ENCODE peak calls at places on chromosomes 1 and 21, in six cellular contexts. One of them, this sample, is unnamed. For H3K9me3, the result is how much of the 10 kb centered on the place peaks cover.

GRCh38 chr21:27371688-27372331 is 404.9 kb upstream of the ADAMTS5 start:
- DNase-seq in PC-3: no peak
- DNase-seq in Caco-2: no peak
- DNase-seq in NT2/D1: no peak
- DNase-seq in neuronal stem cell: no peak
- DNase-seq in IMR-90: peak
- DNase-seq in this sample: no peak

GRCh38 chr1:10399487-10399917 is 638 bp downstream of the PGD start:
- DNase-seq in PC-3: no peak
- DNase-seq in Caco-2: no peak
- DNase-seq in NT2/D1: no peak
- DNase-seq in neuronal stem cell: no peak
- DNase-seq in IMR-90: peak
- DNase-seq in this sample: peak

GRCh38 chr1:89873757-89874156 is 52.9 kb downstream of the LRRC8D start:
- DNase-seq in PC-3: no peak
- DNase-seq in Caco-2: no peak
- DNase-seq in NT2/D1: no peak
- DNase-seq in neuronal stem cell: no peak
- DNase-seq in IMR-90: peak
- DNase-seq in this sample: no peak

GRCh38 chr1:66265796-66266195 is 268.2 kb upstream of the SGIP1 start:
- DNase-seq in PC-3: no peak
- DNase-seq in Caco-2: no peak
- DNase-seq in NT2/D1: no peak
- DNase-seq in neuronal stem cell: no peak
- DNase-seq in IMR-90: no peak
- DNase-seq in this sample: peak

GRCh38 chr21:45590726-45591618 is 48.7 kb upstream of the SLC19A1 start:
- DNase-seq in PC-3: peak
- DNase-seq in Caco-2: peak
- DNase-seq in NT2/D1: no peak
- DNase-seq in neuronal stem cell: no peak
- DNase-seq in IMR-90: no peak
- DNase-seq in this sample: no peak

GRCh38 chr1:29677028-29678024 is 441.0 kb downstream of the PTPRU start:
- DNase-seq in PC-3: no peak
- DNase-seq in Caco-2: no peak
- DNase-seq in NT2/D1: no peak
- DNase-seq in neuronal stem cell: no peak
- DNase-seq in IMR-90: no peak
- DNase-seq in this sample: no peak

GRCh38 chr1:41361495-41362356 is 492 bp downstream of the FOXO6 start:
- DNase-seq in PC-3: no peak
- DNase-seq in Caco-2: no peak
- DNase-seq in NT2/D1: no peak
- DNase-seq in neuronal stem cell: no peak
- DNase-seq in IMR-90: no peak
- DNase-seq in this sample: no peak

GRCh38 chr1:156394835-156395461 is 25.9 kb downstream of the RHBG start:
- DNase-seq in PC-3: peak
- DNase-seq in Caco-2: peak
- DNase-seq in NT2/D1: no peak
- DNase-seq in neuronal stem cell: no peak
- DNase-seq in IMR-90: no peak
- DNase-seq in this sample: no peak

GRCh38 chr1:207691814-207692213 is 46.9 kb downstream of the CR1L start:
- DNase-seq in PC-3: peak
- DNase-seq in Caco-2: no peak
- DNase-seq in NT2/D1: no peak
- DNase-seq in neuronal stem cell: no peak
- DNase-seq in IMR-90: no peak
- DNase-seq in this sample: peak

GRCh38 chr1:94612081-94612480 is 70.5 kb upstream of the F3 start:
- DNase-seq in PC-3: peak
- DNase-seq in Caco-2: no peak
- DNase-seq in NT2/D1: no peak
- DNase-seq in neuronal stem cell: no peak
- DNase-seq in IMR-90: no peak
- DNase-seq in this sample: no peak

GRCh38 chr21:41325138-41325537 is 8.5 kb downstream of the FAM3B start:
- DNase-seq in PC-3: no peak
- DNase-seq in Caco-2: no peak
- DNase-seq in NT2/D1: no peak
- DNase-seq in neuronal stem cell: no peak
- DNase-seq in IMR-90: no peak
- DNase-seq in this sample: no peak

GRCh38 chr1:39933956-39934941 is 20.7 kb upstream of the MFSD2A start:
- DNase-seq in PC-3: peak
- DNase-seq in Caco-2: peak
- DNase-seq in NT2/D1: no peak
- DNase-seq in neuronal stem cell: no peak
- DNase-seq in IMR-90: peak
- DNase-seq in this sample: peak

GRCh38 chr21:31900121-31900895 is 27.5 kb downstream of the HUNK start:
- DNase-seq in PC-3: no peak
- DNase-seq in Caco-2: peak
- DNase-seq in NT2/D1: no peak
- DNase-seq in neuronal stem cell: no peak
- DNase-seq in IMR-90: no peak
- DNase-seq in this sample: no peak
- H3K4me3 ChIP-seq in PC-3: no peak
- H3K4me3 ChIP-seq in Caco-2: no peak
- H3K4me3 ChIP-seq in NT2/D1: no peak
- H3K4me3 ChIP-seq in neuronal stem cell: no peak
- H3K4me3 ChIP-seq in IMR-90: no peak
- H3K4me3 ChIP-seq in this sample: no peak

DNA sequence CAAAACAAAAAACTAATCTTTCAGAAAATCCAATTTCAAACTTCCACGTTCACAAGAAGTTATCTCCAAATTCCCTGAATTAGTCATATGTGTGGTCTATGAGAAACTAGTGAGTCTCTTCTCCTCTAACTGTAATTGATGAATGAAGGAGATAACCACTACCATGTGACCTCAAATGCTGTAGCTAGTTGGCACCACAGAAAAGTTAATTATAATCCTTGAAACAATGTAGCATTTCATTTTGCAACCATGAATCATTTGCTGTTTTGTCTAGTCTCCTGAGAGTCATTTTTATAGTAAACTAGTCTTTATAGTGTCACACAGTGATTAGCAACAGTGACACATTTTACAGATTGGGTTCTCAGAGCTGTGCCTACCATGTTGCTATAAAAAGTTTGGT is 287.5 kb downstream of the LRRIQ3 start:
- DNase-seq in PC-3: no peak
- DNase-seq in Caco-2: no peak
- DNase-seq in NT2/D1: no peak
- DNase-seq in neuronal stem cell: no peak
- DNase-seq in IMR-90: no peak
- DNase-seq in this sample: no peak
- H3K9me3 ChIP-seq in PC-3: under half
- H3K9me3 ChIP-seq in Caco-2: under half
- H3K9me3 ChIP-seq in NT2/D1: under half
- H3K9me3 ChIP-seq in neuronal stem cell: under half
- H3K9me3 ChIP-seq in IMR-90: under half
- H3K9me3 ChIP-seq in this sample: under half

DNA sequence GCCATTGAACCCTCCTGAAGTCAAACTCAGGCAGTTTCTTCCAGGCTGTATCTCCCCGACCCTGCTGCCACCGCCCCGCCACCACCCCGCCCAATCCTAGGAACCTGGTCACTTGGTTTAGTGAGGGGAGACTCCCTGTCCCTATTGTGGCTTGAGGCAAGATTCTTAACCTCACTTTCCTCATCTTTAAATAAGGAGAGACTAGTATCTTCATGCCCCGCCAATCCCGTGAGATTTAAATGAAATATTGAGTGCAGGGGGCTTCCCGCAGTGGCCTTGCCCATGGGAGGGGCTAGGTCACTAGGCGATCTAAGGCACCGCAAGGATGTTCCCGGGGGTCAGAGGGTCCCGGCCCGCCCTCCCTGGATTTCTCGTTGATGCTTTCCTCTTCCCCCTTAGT is 998 bp downstream of the KDF1 start:
- DNase-seq in PC-3: no peak
- DNase-seq in Caco-2: no peak
- DNase-seq in NT2/D1: no peak
- DNase-seq in neuronal stem cell: no peak
- DNase-seq in IMR-90: no peak
- DNase-seq in this sample: no peak
- H3K4me3 ChIP-seq in PC-3: peak
- H3K4me3 ChIP-seq in Caco-2: peak
- H3K4me3 ChIP-seq in NT2/D1: peak
- H3K4me3 ChIP-seq in neuronal stem cell: no peak
- H3K4me3 ChIP-seq in IMR-90: no peak
- H3K4me3 ChIP-seq in this sample: no peak

GRCh38 chr1:50417487-50417886 is 5.8 kb downstream of the DMRTA2 start:
- DNase-seq in PC-3: no peak
- DNase-seq in Caco-2: no peak
- DNase-seq in NT2/D1: no peak
- DNase-seq in neuronal stem cell: no peak
- DNase-seq in IMR-90: no peak
- DNase-seq in this sample: no peak

GRCh38 chr1:50416553-50417453 is 6.4 kb downstream of the DMRTA2 start:
- DNase-seq in PC-3: no peak
- DNase-seq in Caco-2: no peak
- DNase-seq in NT2/D1: no peak
- DNase-seq in neuronal stem cell: no peak
- DNase-seq in IMR-90: no peak
- DNase-seq in this sample: no peak

GRCh38 chr1:50414853-50415234 is 8.4 kb downstream of the DMRTA2 start:
- DNase-seq in PC-3: no peak
- DNase-seq in Caco-2: no peak
- DNase-seq in NT2/D1: no peak
- DNase-seq in neuronal stem cell: no peak
- DNase-seq in IMR-90: no peak
- DNase-seq in this sample: no peak

GRCh38 chr1:50415235-50416149 is 7.8 kb downstream of the DMRTA2 start:
- DNase-seq in PC-3: no peak
- DNase-seq in Caco-2: no peak
- DNase-seq in NT2/D1: no peak
- DNase-seq in neuronal stem cell: no peak
- DNase-seq in IMR-90: no peak
- DNase-seq in this sample: no peak

GRCh38 chr1:50416150-50416527 is 7.1 kb downstream of the DMRTA2 start:
- DNase-seq in PC-3: no peak
- DNase-seq in Caco-2: no peak
- DNase-seq in NT2/D1: no peak
- DNase-seq in neuronal stem cell: no peak
- DNase-seq in IMR-90: no peak
- DNase-seq in this sample: no peak
- H3K9me3 ChIP-seq in PC-3: under half
- H3K9me3 ChIP-seq in Caco-2: under half
- H3K9me3 ChIP-seq in NT2/D1: under half
- H3K9me3 ChIP-seq in neuronal stem cell: under half
- H3K9me3 ChIP-seq in IMR-90: under half
- H3K9me3 ChIP-seq in this sample: under half

This sample was measured in MG63.